ENCODE peak calls at places on chromosomes 7 and 10, in five cellular contexts. V is astrocyte of the cerebellum, M is vagina, N is astrocyte of the spinal cord, H is coronary artery. Z is an unnamed sample.

GRCh38 chr7:31028417-31028988 is 23.6 kb upstream of the ADCYAP1R1 start:
- DNase-seq in M (no peak), V (no peak), N (no peak), H (no peak), Z (no peak)

GRCh38 chr7:30918676-30919075 is 7.0 kb downstream of the AQP1 start:
- DNase-seq in V (no peak), N (no peak), M (no peak), H (no peak), Z (no peak)

GRCh38 chr10:45202242-45202641 is 113.2 kb downstream of the OR13A1 start:
- DNase-seq in V (no peak), H (no peak), N (no peak), M (no peak), Z (no peak)

GRCh38 chr10:43048301-43049051 is 28.4 kb upstream of the RET start:
- DNase-seq in N (peak; percentile 23), V (no peak), M (no peak), H (peak; percentile 43), Z (peak; percentile 1)

GRCh38 chr10:78602201-78602917 is 466.4 kb upstream of the ZMIZ1 start:
- DNase-seq in M (peak; percentile 88), N (no peak), H (peak; percentile 50), V (no peak), Z (no peak)

GRCh38 chr7:26153823-26154783 is 2.1 kb downstream of the NFE2L3 start:
- DNase-seq in V (no peak), M (no peak), H (no peak), N (peak; percentile 67), Z (no peak)

GRCh38 chr10:33248638-33249037 is 85.8 kb downstream of the NRP1 start:
- DNase-seq in H (no peak), N (peak; percentile 93), M (no peak), V (peak; percentile 67), Z (peak; percentile 66)

GRCh38 chr10:101492814-101493213 is 95.2 kb downstream of the POLL start:
- DNase-seq in H (no peak), M (no peak), V (no peak), N (no peak), Z (no peak)

GRCh38 chr10:100562806-100563293 is 27.1 kb downstream of the HIF1AN start:
- DNase-seq in N (peak; percentile 22), M (no peak), V (no peak), H (no peak), Z (no peak)

GRCh38 chr7:18607025-18607424 is 111.5 kb downstream of the HDAC9 start:
- DNase-seq in H (no peak), M (no peak), N (peak; percentile 56), V (peak; percentile 23), Z (no peak)

GRCh38 chr10:46254467-46254866 is 32.3 kb upstream of the ANTXRL start:
- DNase-seq in M (no peak), V (no peak), H (peak; percentile 24), N (no peak), Z (no peak)

GRCh38 chr7:33909755-33910154 is 4.4 kb downstream of the BMPER start:
- DNase-seq in H (no peak), V (no peak), M (no peak), N (no peak), Z (no peak)

GRCh38 chr10:113000876-113001598 is 51.0 kb downstream of the TCF7L2 start:
- DNase-seq in M (no peak), N (no peak), H (no peak), V (no peak), Z (no peak)

GRCh38 chr10:119342017-119342734 is 134.8 kb downstream of the GRK5 start:
- DNase-seq in V (no peak), M (no peak), H (no peak), N (peak; percentile 37), Z (no peak)

GRCh38 chr7:155803418-155804376 is 8.6 kb downstream of the SHH start:
- DNase-seq in M (no peak), V (no peak), N (no peak), H (no peak), Z (no peak)

GRCh38 chr10:75410135-75410787 is 8.7 kb upstream of the ZNF503 start:
- DNase-seq in N (no peak), H (no peak), V (no peak), M (no peak), Z (no peak)

GRCh38 chr7:149664666-149665065 is 108.7 kb downstream of the ZNF467 start:
- DNase-seq in M (no peak), H (no peak), V (no peak), N (no peak), Z (no peak)

GRCh38 chr7:2870471-2870941 is 26.4 kb upstream of the GNA12 start:
- DNase-seq in N (peak; percentile 50), V (no peak), M (no peak), H (no peak), Z (no peak)

GRCh38 chr10:124354411-124355382 is 64.0 kb downstream of the OAT start:
- DNase-seq in V (no peak), H (peak; percentile 78), M (no peak), N (peak; percentile 64), Z (peak; percentile 66)

GRCh38 chr10:3566627-3567026 is 218.4 kb downstream of the KLF6 start:
- DNase-seq in N (no peak), H (no peak), V (no peak), M (no peak), Z (no peak)

GRCh38 chr7:5420108-5420840 is 3.4 kb downstream of the TNRC18 start:
- DNase-seq in H (no peak), N (no peak), V (no peak), M (no peak), Z (no peak)

GRCh38 chr10:24929056-24929544 is 23.3 kb downstream of the PRTFDC1 start:
- DNase-seq in N (peak; percentile 95), H (no peak), V (peak; percentile 97), M (no peak), Z (peak; percentile 92)

GRCh38 chr7:74097937-74098614 is 14.5 kb downstream of the LIMK1 start:
- DNase-seq in H (no peak), N (peak; percentile 95), M (no peak), V (peak; percentile 84), Z (peak; percentile 95)

GRCh38 chr10:117454502-117454901 is 79.3 kb upstream of the PDZD8 start:
- DNase-seq in V (no peak), H (no peak), N (no peak), M (no peak), Z (no peak)

GRCh38 chr7:46191776-46192175 is 270.7 kb upstream of the IGFBP3 start:
- DNase-seq in M (no peak), H (no peak), N (peak; percentile 76), V (peak; percentile 63), Z (peak; percentile 44)

GRCh38 chr10:7480742-7481381 is 70.0 kb upstream of the SFMBT2 start:
- DNase-seq in V (no peak), N (no peak), H (no peak), M (no peak), Z (no peak)

GRCh38 chr10:14613570-14613918 is 161.2 kb downstream of the FAM107B start:
- DNase-seq in M (no peak), H (no peak), N (no peak), V (no peak), Z (no peak)

GRCh38 chr10:77671594-77672252 is 34.1 kb upstream of the KCNMA1 start:
- DNase-seq in N (no peak), V (no peak), H (no peak), M (no peak), Z (no peak)

DNA sequence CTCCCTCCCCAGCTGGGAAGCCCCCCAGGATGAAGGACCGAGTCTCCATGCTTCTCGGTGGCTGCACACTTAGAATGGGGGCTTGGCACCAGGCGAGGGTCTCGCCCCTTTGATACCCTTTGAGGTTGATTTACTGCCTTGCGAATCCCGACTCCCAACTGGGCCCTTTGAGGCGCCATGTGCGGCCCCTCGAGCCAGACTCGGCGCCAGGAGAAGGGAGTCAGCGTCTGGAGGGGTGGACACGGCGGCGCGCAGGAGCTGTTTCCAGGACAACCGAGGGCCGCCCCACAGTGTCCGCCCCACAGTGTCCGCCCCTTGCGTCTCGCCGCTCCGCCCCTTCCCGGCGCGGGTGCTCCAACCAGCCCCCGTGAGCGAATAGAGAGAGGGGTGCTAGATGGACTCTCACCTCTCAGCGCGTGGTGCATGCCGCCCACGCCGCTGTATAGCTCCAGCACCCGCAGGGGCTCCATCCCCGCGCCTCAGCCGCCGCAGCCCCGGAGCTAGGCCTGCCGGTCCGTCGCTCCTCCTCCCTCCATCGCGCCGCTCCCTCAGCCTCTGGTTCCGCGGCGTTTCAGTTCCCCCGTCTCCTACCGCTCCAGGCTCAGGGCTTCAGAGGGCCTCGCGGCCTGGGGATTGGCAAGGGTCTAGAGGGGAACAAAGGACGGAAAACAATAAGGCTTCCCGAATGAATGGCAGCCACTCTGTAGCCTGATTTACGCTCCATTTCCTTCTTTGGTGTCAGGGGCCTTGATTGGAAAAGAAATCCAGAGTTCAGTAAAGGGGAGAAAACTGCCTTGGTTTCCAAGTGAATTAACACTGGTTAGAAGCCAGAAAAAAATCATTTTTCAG is at the start of gene TRDMT1:
- DNase-seq in N (peak; percentile 94), V (peak; percentile 72), H (peak; percentile 94), M (no peak), Z (no peak)
- TF ChIP-seq CTCF in N (no peak), V (no peak), H (no peak), M (no peak), Z (no peak)

DNA sequence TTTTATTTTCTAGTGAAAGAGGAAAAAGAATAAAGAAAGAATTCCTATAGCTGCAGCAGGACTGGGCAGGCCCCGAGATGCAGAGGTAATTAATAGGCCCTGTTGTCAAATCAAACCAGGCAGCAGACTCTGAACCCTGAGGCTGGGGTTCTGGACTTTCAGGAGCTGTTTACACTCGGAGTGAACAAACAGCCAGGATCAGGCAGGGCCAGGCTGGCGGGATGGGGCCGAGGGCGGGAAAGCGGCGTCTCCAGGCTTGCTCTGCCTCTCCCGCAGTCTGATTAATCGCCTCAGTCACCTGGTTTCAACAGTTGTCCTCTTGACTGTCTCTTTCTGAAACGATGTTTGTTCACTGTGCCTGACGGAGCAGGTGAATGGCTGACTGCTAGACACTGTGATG is 675.4 kb upstream of the FOXK1 start:
- DNase-seq in M (no peak), H (peak; percentile 41), N (peak; percentile 1), V (no peak), Z (no peak)
- H3K4me3 ChIP-seq in M (no peak overlapping the region), H (no peak overlapping the region), N (no peak overlapping the region), V (no peak overlapping the region), Z (no peak overlapping the region)

DNA sequence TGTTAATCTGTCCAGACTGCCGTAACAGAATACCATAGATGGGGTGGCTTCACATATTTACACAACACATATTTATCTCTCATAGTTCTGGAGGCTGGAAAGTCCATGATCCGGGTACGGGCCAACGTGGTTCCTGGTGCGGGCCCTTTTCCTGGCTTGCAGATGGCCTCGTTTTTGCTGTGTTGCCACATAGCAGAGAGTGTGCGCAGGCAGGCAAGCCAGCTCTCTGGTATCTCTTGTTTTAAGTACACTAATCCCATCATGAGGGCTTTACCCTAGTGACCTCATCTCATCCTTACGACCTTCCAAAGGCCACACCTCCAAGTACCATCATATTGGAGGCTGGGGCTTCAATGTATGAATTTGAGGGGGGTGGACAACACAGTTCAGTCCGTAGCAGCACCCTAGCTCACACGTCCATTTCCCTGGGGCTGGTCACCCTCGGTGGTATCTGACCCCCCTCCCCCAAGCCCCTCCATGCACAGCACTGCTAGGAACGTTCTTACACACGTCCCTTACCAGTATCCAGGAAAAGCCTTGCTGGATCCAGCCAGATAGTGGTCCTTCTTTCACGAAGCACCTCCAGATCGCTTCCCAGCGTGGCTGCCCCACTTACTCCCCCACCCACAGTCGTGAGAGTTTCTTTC is 21.5 kb downstream of the CUX1 start:
- DNase-seq in M (no peak), H (no peak), N (no peak), V (no peak), Z (no peak)
- TF ChIP-seq CTCF in M (no peak), H (no peak), N (no peak), V (no peak), Z (no peak)

DNA sequence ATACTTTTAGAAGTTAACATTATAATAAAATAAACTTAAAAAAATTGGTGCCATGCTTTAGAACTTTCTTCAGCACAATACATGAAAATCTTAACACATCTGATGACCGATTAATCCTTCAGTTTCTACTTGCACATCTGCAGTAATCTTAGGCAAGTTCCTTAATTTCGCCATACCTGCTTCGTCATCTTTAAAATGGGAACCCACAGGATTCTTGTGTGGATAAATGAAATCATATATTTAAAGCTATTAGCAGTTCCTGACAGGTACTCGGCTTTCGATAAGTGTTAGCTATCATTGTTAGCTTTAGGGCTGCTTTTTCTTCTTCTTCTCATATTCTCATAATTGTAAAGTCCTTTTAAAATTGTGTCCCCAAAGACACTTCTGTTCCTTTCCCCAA is 902 bp upstream of the VPS50 start:
- DNase-seq in V (no peak), N (no peak), H (no peak), M (no peak), Z (no peak)
- H3K4me3 ChIP-seq in V (peak overlapping the region; percentile 78), N (peak overlapping the region; percentile 89), H (peak overlapping the region; percentile 87), M (peak overlapping the region; percentile 68), Z (peak overlapping the region; percentile 87)